ENCODE peak calls at places on chromosomes 5 and 9, in six cellular contexts. Q, V, K, W, U and Y are unnamed samples.

GRCh38 chr5:125499969-125500368 is 753.5 kb upstream of the ZNF608 start:
- DNase-seq in Q (no peak), V (no peak), K (no peak), W (no peak), U (no peak), Y (no peak)

GRCh38 chr5:96079075-96079474 is 117.4 kb upstream of the ELL2 start:
- DNase-seq in Q (no peak), V (peak), K (no peak), W (no peak), U (peak), Y (no peak)

GRCh38 chr5:169408735-169409134 is 107.8 kb upstream of the SLIT3 start:
- DNase-seq in Q (no peak), V (no peak), K (no peak), W (no peak), U (no peak), Y (no peak)

GRCh38 chr5:160555836-160556660 is 134.4 kb downstream of the PTTG1 start:
- DNase-seq in Q (no peak), V (peak), K (no peak), W (no peak), U (no peak), Y (no peak)

GRCh38 chr9:103537426-103537825 is 542.3 kb downstream of the CYLC2 start:
- DNase-seq in Q (no peak), V (no peak), K (no peak), W (no peak), U (no peak), Y (no peak)

GRCh38 chr5:91235194-91235793 is 147.8 kb downstream of the ARRDC3 start:
- DNase-seq in Q (no peak), V (no peak), K (no peak), W (no peak), U (no peak), Y (no peak)

GRCh38 chr5:157186309-157187045 is 5.8 kb downstream of the ITK start:
- DNase-seq in Q (no peak), V (no peak), K (no peak), W (no peak), U (no peak), Y (no peak)

GRCh38 chr9:29475471-29475870 is 1902.2 kb upstream of the C9orf72 start:
- DNase-seq in Q (no peak), V (no peak), K (no peak), W (no peak), U (no peak), Y (no peak)

GRCh38 chr9:9142001-9142400 is 1342.4 kb upstream of the DMAC1 start:
- DNase-seq in Q (no peak), V (no peak), K (no peak), W (no peak), U (no peak), Y (no peak)

GRCh38 chr9:86487222-86487841 is 133.1 kb upstream of the TUT7 start:
- DNase-seq in Q (peak), V (peak), K (no peak), W (no peak), U (no peak), Y (peak)

GRCh38 chr5:849651-850301 is 1.0 kb downstream of the ZDHHC11 start:
- DNase-seq in Q (no peak), V (no peak), K (no peak), W (no peak), U (no peak), Y (no peak)

GRCh38 chr9:135047521-135047920 is 39.9 kb upstream of the OLFM1 start:
- DNase-seq in Q (no peak), V (no peak), K (no peak), W (no peak), U (no peak), Y (no peak)

GRCh38 chr9:70110194-70111041 is 66.8 kb downstream of the MAMDC2 start:
- DNase-seq in Q (no peak), V (peak), K (no peak), W (no peak), U (no peak), Y (peak)

GRCh38 chr5:134177197-134178171 is 734 bp upstream of the SKP1 start:
- DNase-seq in Q (no peak), V (peak), K (no peak), W (no peak), U (no peak), Y (no peak)

GRCh38 chr9:96611302-96611701 is 8.3 kb downstream of the CDC14B start:
- DNase-seq in Q (no peak), V (no peak), K (no peak), W (no peak), U (no peak), Y (no peak)

GRCh38 chr5:93236807-93237421 is 344.1 kb downstream of the NR2F1-AS1 start:
- DNase-seq in Q (no peak), V (no peak), K (no peak), W (no peak), U (no peak), Y (no peak)

GRCh38 chr9:133526721-133527321 is 2.1 kb upstream of the MYMK start:
- DNase-seq in Q (no peak), V (no peak), K (no peak), W (no peak), U (no peak), Y (no peak)

GRCh38 chr5:89735108-89735507 is 674.4 kb downstream of the CETN3 start:
- DNase-seq in Q (no peak), V (peak), K (no peak), W (no peak), U (no peak), Y (no peak)

GRCh38 chr5:156188026-156188425 is 138.9 kb upstream of the SGCD start:
- DNase-seq in Q (no peak), V (no peak), K (no peak), W (no peak), U (no peak), Y (no peak)

GRCh38 chr5:135843571-135844337 is 9.3 kb downstream of the SLC25A48 start:
- DNase-seq in Q (no peak), V (no peak), K (no peak), W (no peak), U (no peak), Y (no peak)

GRCh38 chr5:96066386-96066719 is 104.7 kb upstream of the ELL2 start:
- DNase-seq in Q (no peak), V (no peak), K (no peak), W (no peak), U (no peak), Y (peak)

GRCh38 chr5:113112435-113112834 is 135.8 kb downstream of the DCP2 start:
- DNase-seq in Q (no peak), V (peak), K (no peak), W (no peak), U (no peak), Y (no peak)

GRCh38 chr5:163619273-163619672 is 113.9 kb downstream of the MAT2B start:
- DNase-seq in Q (no peak), V (no peak), K (no peak), W (no peak), U (no peak), Y (no peak)

GRCh38 chr5:79186021-79186420 is 49.9 kb upstream of the JMY start:
- DNase-seq in Q (no peak), V (no peak), K (no peak), W (no peak), U (no peak), Y (no peak)